ENCODE peak calls at places on chromosomes 6 and 20, in six cellular contexts. One of them, this sample, is unnamed.

GRCh38 chr6:169809386-169809785 is 58.0 kb downstream of the ERMARD start:
- DNase-seq in hepatocyte: no peak
- DNase-seq in neural progenitor cell: no peak
- DNase-seq in SK-N-SH: no peak
- DNase-seq in HCT116: no peak
- DNase-seq in GM23248: no peak
- DNase-seq in this sample: no peak

GRCh38 chr6:116511424-116512131 is at the start of gene CALHM5:
- DNase-seq in SK-N-SH: no peak
- DNase-seq in hepatocyte: peak; percentile 68
- DNase-seq in GM23248: peak; percentile 94
- DNase-seq in HCT116: peak; percentile 58
- DNase-seq in neural progenitor cell: peak; percentile 48
- DNase-seq in this sample: no peak

GRCh38 chr6:158570681-158570962 is 10.7 kb downstream of the TMEM181 start:
- DNase-seq in GM23248: no peak
- DNase-seq in SK-N-SH: no peak
- DNase-seq in neural progenitor cell: no peak
- DNase-seq in hepatocyte: no peak
- DNase-seq in HCT116: no peak
- DNase-seq in this sample: no peak

GRCh38 chr6:12440981-12441380 is 150.8 kb downstream of the EDN1 start:
- DNase-seq in HCT116: no peak
- DNase-seq in SK-N-SH: no peak
- DNase-seq in hepatocyte: no peak
- DNase-seq in neural progenitor cell: peak; percentile 43
- DNase-seq in GM23248: peak; percentile 17
- DNase-seq in this sample: no peak

GRCh38 chr20:14724465-14724864 is 387.1 kb upstream of the FLRT3 start:
- DNase-seq in neural progenitor cell: no peak
- DNase-seq in HCT116: no peak
- DNase-seq in SK-N-SH: no peak
- DNase-seq in hepatocyte: no peak
- DNase-seq in GM23248: no peak
- DNase-seq in this sample: no peak

GRCh38 chr6:118908441-118908840 is 14.5 kb downstream of the ASF1A start:
- DNase-seq in HCT116: no peak
- DNase-seq in SK-N-SH: no peak
- DNase-seq in GM23248: no peak
- DNase-seq in hepatocyte: no peak
- DNase-seq in neural progenitor cell: no peak
- DNase-seq in this sample: no peak

GRCh38 chr20:16864069-16864468 is 115.9 kb downstream of the OTOR start:
- DNase-seq in hepatocyte: peak; percentile 5
- DNase-seq in HCT116: no peak
- DNase-seq in GM23248: peak; percentile 75
- DNase-seq in neural progenitor cell: no peak
- DNase-seq in SK-N-SH: no peak
- DNase-seq in this sample: no peak

GRCh38 chr6:33271608-33272357 is at the start of the genes RPS18 and VPS52:
- DNase-seq in GM23248: peak; percentile 99
- DNase-seq in SK-N-SH: peak; percentile 89
- DNase-seq in HCT116: peak; percentile 99
- DNase-seq in hepatocyte: peak; percentile 98
- DNase-seq in neural progenitor cell: peak; percentile 99
- DNase-seq in this sample: peak; percentile 99

GRCh38 chr6:21064716-21065340 is 528.7 kb upstream of the SOX4 start:
- DNase-seq in GM23248: no peak
- DNase-seq in HCT116: no peak
- DNase-seq in hepatocyte: no peak
- DNase-seq in SK-N-SH: no peak
- DNase-seq in neural progenitor cell: no peak
- DNase-seq in this sample: no peak

GRCh38 chr6:97470322-97470721 is 187.3 kb upstream of the MMS22L start:
- DNase-seq in neural progenitor cell: no peak
- DNase-seq in SK-N-SH: peak; percentile 2
- DNase-seq in hepatocyte: no peak
- DNase-seq in HCT116: no peak
- DNase-seq in GM23248: no peak
- DNase-seq in this sample: no peak

GRCh38 chr20:44618318-44618731 is 33.2 kb downstream of the ADA start:
- DNase-seq in hepatocyte: no peak
- DNase-seq in HCT116: no peak
- DNase-seq in SK-N-SH: no peak
- DNase-seq in GM23248: no peak
- DNase-seq in neural progenitor cell: no peak
- DNase-seq in this sample: peak; percentile 34

GRCh38 chr20:1326031-1326930 is 2.7 kb downstream of the SDCBP2 start:
- DNase-seq in neural progenitor cell: no peak
- DNase-seq in GM23248: peak; percentile 75
- DNase-seq in hepatocyte: peak; percentile 44
- DNase-seq in HCT116: no peak
- DNase-seq in SK-N-SH: no peak
- DNase-seq in this sample: no peak

GRCh38 chr6:2108700-2109306 is 136.6 kb downstream of the GMDS start:
- DNase-seq in GM23248: no peak
- DNase-seq in HCT116: no peak
- DNase-seq in hepatocyte: no peak
- DNase-seq in neural progenitor cell: no peak
- DNase-seq in SK-N-SH: no peak
- DNase-seq in this sample: no peak

GRCh38 chr6:397604-398003 is 6.1 kb downstream of the IRF4 start:
- DNase-seq in GM23248: no peak
- DNase-seq in neural progenitor cell: no peak
- DNase-seq in HCT116: no peak
- DNase-seq in hepatocyte: no peak
- DNase-seq in SK-N-SH: no peak
- DNase-seq in this sample: no peak
- H4K20me1 ChIP-seq in GM23248: no peaks in the 10 kb centered on the region
- H4K20me1 ChIP-seq in neural progenitor cell: peaks cover 6% of the 10 kb centered on the region
- H4K20me1 ChIP-seq in HCT116: no peaks in the 10 kb centered on the region
- H4K20me1 ChIP-seq in hepatocyte: no peaks in the 10 kb centered on the region
- H4K20me1 ChIP-seq in SK-N-SH: no peaks in the 10 kb centered on the region
- H4K20me1 ChIP-seq in this sample: peaks cover 20% of the 10 kb centered on the region

DNA sequence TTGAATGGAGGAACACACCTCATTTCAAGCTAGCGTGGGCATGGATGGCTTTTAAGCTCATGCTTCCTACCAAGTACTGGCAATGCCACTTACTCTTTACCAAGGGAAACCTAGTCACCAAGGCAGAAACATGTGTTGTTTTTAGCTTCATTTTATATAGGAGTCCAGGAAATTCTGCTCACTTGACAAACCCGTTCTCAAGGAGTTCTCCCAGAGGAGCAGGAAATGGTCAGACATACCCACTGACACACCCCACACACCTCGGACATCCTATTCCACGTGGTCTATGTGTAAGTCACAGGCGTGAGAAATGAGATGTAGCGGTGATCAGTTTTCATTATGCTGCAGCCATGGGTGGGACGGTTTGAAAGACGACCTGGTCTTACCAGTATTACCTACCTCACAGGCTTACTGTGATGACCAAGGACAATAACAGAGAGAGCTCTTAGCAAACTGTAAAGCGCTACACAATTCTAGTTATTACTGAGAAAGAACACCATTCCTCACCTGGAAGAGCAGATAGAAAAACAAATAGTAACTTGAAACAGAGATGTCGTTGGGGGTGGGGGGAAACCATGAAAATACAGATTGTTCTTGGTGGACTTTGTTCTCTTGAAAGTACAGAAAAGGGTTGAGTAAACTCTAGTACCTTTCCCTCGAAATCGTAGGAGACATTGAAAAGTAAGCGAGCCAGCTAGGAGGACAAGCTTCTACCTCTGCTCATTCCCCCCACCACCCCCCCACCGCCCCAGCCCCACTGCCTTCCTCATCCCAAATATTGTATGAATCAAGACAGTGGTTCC is 1.7 kb downstream of the CNKSR3 start:
- DNase-seq in GM23248: peak; percentile 26
- DNase-seq in SK-N-SH: peak; percentile 33
- DNase-seq in neural progenitor cell: no peak
- DNase-seq in hepatocyte: peak; percentile 47
- DNase-seq in HCT116: no peak
- DNase-seq in this sample: no peak
- TF ChIP-seq EZH2phosphoT487 in GM23248: no peak
- TF ChIP-seq EZH2phosphoT487 in SK-N-SH: no peak
- TF ChIP-seq EZH2phosphoT487 in neural progenitor cell: no peak
- TF ChIP-seq EZH2phosphoT487 in hepatocyte: no peak
- TF ChIP-seq EZH2phosphoT487 in HCT116: no peak
- TF ChIP-seq EZH2phosphoT487 in this sample: no peak

GRCh38 chr20:47141941-47142781 is 214.3 kb downstream of the ZMYND8 start:
- DNase-seq in neural progenitor cell: no peak
- DNase-seq in HCT116: no peak
- DNase-seq in SK-N-SH: no peak
- DNase-seq in GM23248: no peak
- DNase-seq in hepatocyte: no peak
- DNase-seq in this sample: no peak

GRCh38 chr20:47144463-47144862 is 212.0 kb downstream of the ZMYND8 start:
- DNase-seq in SK-N-SH: no peak
- DNase-seq in GM23248: no peak
- DNase-seq in hepatocyte: no peak
- DNase-seq in HCT116: no peak
- DNase-seq in neural progenitor cell: no peak
- DNase-seq in this sample: no peak

GRCh38 chr20:47141350-47141921 is 215.1 kb downstream of the ZMYND8 start:
- DNase-seq in HCT116: no peak
- DNase-seq in SK-N-SH: no peak
- DNase-seq in GM23248: no peak
- DNase-seq in hepatocyte: no peak
- DNase-seq in neural progenitor cell: no peak
- DNase-seq in this sample: no peak

GRCh38 chr20:47142782-47143170 is 213.7 kb downstream of the ZMYND8 start:
- DNase-seq in GM23248: no peak
- DNase-seq in SK-N-SH: no peak
- DNase-seq in HCT116: no peak
- DNase-seq in hepatocyte: no peak
- DNase-seq in neural progenitor cell: no peak
- DNase-seq in this sample: no peak

DNA sequence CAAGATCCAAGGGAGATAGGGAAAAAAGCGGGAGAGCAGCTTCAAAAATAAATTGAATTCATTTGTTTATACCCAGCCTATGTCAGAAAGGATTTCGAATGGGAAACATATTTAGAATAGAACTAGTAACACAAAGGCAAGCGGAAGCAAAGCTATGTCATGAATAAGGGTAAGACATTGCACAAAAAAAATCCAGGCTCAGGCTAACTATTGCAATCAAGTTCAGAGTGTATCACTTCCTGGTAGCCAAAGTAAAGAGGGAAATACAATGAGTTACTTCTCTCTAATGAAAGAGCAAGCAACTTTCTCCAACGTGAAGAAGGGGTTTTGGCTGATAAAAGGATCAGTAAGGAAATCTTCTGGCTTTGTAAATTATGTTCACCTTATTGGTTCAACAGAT is 212.8 kb downstream of the ZMYND8 start:
- DNase-seq in neural progenitor cell: no peak
- DNase-seq in GM23248: no peak
- DNase-seq in hepatocyte: no peak
- DNase-seq in HCT116: no peak
- DNase-seq in SK-N-SH: no peak
- DNase-seq in this sample: no peak
- H3K4me2 ChIP-seq in neural progenitor cell: no peak overlapping the region
- H3K4me2 ChIP-seq in GM23248: no peak overlapping the region
- H3K4me2 ChIP-seq in hepatocyte: no peak overlapping the region
- H3K4me2 ChIP-seq in HCT116: no peak overlapping the region
- H3K4me2 ChIP-seq in SK-N-SH: no peak overlapping the region
- H3K4me2 ChIP-seq in this sample: no peak overlapping the region

DNA sequence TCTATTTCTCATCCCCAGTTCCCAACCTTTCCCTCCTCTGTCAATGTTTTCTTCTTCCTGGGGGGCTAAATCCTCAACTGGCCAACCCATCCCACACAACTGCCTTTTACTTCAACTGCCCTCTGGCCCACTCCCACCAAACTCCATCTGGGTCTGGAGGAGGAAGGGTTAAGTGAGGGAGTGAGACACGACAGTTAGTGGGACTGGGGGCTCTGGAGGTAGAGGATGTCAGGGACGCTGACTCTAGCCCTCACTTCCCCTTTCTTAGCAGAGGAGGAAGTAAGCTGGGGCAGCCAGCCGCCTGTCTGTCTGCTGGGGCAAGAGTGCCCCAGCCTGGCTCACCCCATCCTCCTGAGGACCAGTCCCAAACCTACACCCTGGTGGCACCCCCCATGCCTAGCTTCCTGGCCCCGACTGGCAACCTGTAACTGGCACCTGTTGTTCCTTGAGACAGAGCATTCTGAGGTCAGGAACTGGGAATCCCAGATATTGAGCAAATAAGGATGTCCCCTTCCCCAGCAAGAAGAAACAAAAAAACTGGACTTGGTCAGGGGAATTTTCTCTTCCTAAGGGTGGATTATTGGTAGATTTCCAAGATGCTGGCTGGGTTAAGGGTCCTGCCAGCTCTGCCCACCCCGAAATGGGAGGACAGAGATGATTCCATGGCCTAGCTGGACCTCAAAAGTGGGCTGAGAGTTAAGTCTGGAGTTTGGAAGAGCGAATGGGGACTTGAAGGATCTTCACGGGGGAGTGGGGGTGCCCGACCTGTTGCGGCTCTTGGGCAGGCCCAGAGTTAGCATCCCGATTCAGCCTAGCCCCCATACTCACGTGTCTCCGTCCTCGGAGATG is 973 bp downstream of the NFKBIE start:
- DNase-seq in GM23248: peak; percentile 51
- DNase-seq in neural progenitor cell: no peak
- DNase-seq in HCT116: no peak
- DNase-seq in SK-N-SH: peak; percentile 27
- DNase-seq in hepatocyte: no peak
- DNase-seq in this sample: peak; percentile 90
- H4K20me1 ChIP-seq in GM23248: no peaks in the 10 kb centered on the region
- H4K20me1 ChIP-seq in neural progenitor cell: peaks cover 10% of the 10 kb centered on the region
- H4K20me1 ChIP-seq in HCT116: no peaks in the 10 kb centered on the region
- H4K20me1 ChIP-seq in SK-N-SH: no peaks in the 10 kb centered on the region
- H4K20me1 ChIP-seq in hepatocyte: peaks cover 10% of the 10 kb centered on the region
- H4K20me1 ChIP-seq in this sample: no peaks in the 10 kb centered on the region

This sample was measured in OCI-LY7.